ENCODE peak calls at places on chromosomes 11 and 22, in eight cellular contexts. U is Kasumi-1, E is AG09309, Q is anterior cingulate cortex, O is HEK293T, R is NCI-H187, I is frontal cortex, G is naive B cell. V is an unnamed sample.

GRCh38 chr22:27510024-27510423 is 291.5 kb downstream of the MN1 start:
- DNase-seq in R (no peak), Q (no peak), O (no peak), E (no peak), U (no peak), G (no peak), I (no peak), V (no peak)

GRCh38 chr11:106101797-106102196 is 24.3 kb downstream of the AASDHPPT start:
- DNase-seq in U (no peak), O (no peak), E (no peak), Q (no peak), I (no peak), R (no peak), G (no peak), V (no peak)

GRCh38 chr11:87926250-87926970 is 248.8 kb downstream of the RAB38 start:
- DNase-seq in E (peak), O (no peak), G (no peak), Q (no peak), I (no peak), U (no peak), R (no peak), V (peak)

GRCh38 chr11:129591527-129591926 is 215.9 kb downstream of the BARX2 start:
- DNase-seq in R (no peak), E (no peak), Q (no peak), O (no peak), I (no peak), U (no peak), G (no peak), V (no peak)

GRCh38 chr11:61480936-61481335 is 27.6 kb upstream of the LRRC10B start:
- DNase-seq in I (no peak), Q (no peak), E (no peak), O (peak), G (no peak), U (no peak), R (peak), V (no peak)

GRCh38 chr11:19938051-19938856 is 222.0 kb downstream of the DBX1 start:
- DNase-seq in R (no peak), E (no peak), I (no peak), G (peak), U (peak), Q (no peak), O (peak), V (peak)

GRCh38 chr22:28896611-28897010 is 13.2 kb downstream of the ZNRF3 start:
- DNase-seq in O (no peak), G (peak), E (no peak), Q (no peak), U (peak), R (no peak), I (no peak), V (no peak)

GRCh38 chr22:39805117-39805516 is 88.4 kb downstream of the ENTHD1 start:
- DNase-seq in G (no peak), O (no peak), R (no peak), Q (no peak), E (no peak), I (no peak), U (no peak), V (no peak)

GRCh38 chr22:21697866-21698265 is 32.1 kb downstream of the PPIL2 start:
- DNase-seq in O (no peak), I (no peak), Q (no peak), E (no peak), R (no peak), G (no peak), U (no peak), V (no peak)

GRCh38 chr22:50136431-50137047 is 34.0 kb upstream of the PANX2 start:
- DNase-seq in G (no peak), I (no peak), Q (no peak), U (no peak), E (no peak), O (no peak), R (no peak), V (no peak)

GRCh38 chr11:32395127-32395526 is 40.2 kb downstream of the WT1 start:
- DNase-seq in Q (no peak), U (no peak), G (no peak), E (no peak), I (no peak), O (no peak), R (no peak), V (no peak)

GRCh38 chr22:50473088-50473487 is 1.7 kb downstream of the SBF1 start:
- DNase-seq in O (peak), I (no peak), Q (no peak), E (no peak), U (peak), G (peak), R (no peak), V (peak)

GRCh38 chr11:131951146-131951545 is 580.7 kb downstream of the NTM start:
- DNase-seq in G (no peak), E (no peak), I (no peak), Q (no peak), O (no peak), U (no peak), R (no peak), V (no peak)

GRCh38 chr22:48845356-48845936 is 982.2 kb downstream of the BRD1 start:
- DNase-seq in U (no peak), Q (no peak), I (no peak), G (no peak), E (no peak), O (no peak), R (no peak), V (no peak)

GRCh38 chr22:49077586-49077985 is 750.1 kb downstream of the BRD1 start:
- DNase-seq in O (no peak), U (no peak), Q (no peak), G (no peak), R (no peak), I (no peak), E (no peak), V (no peak)

GRCh38 chr11:108551653-108552462 is 41.7 kb downstream of the EXPH5 start:
- DNase-seq in G (no peak), O (peak), I (no peak), U (no peak), R (no peak), Q (no peak), E (no peak), V (peak)

GRCh38 chr11:65430406-65431217 is 8.0 kb downstream of the NEAT1 start:
- DNase-seq in G (no peak), O (no peak), R (no peak), Q (no peak), E (peak), I (no peak), U (no peak), V (no peak)

GRCh38 chr11:58787903-58788302 is 56.2 kb upstream of the GLYAT start:
- DNase-seq in U (no peak), E (no peak), G (no peak), I (no peak), Q (no peak), O (no peak), R (no peak), V (no peak)

GRCh38 chr11:93569496-93569895 is 26.3 kb upstream of the SMCO4 start:
- DNase-seq in Q (no peak), I (no peak), O (no peak), E (no peak), R (no peak), G (no peak), U (no peak), V (no peak)

GRCh38 chr11:66069715-66070603 is at the start of gene PACS1:
- DNase-seq in U (peak), G (peak), R (no peak), Q (peak), I (peak), O (peak), E (peak), V (no peak)

GRCh38 chr11:77431813-77432212 is 42.1 kb downstream of the PAK1 start:
- DNase-seq in U (no peak), R (no peak), E (no peak), I (no peak), O (no peak), Q (no peak), G (no peak), V (no peak)

GRCh38 chr11:68343761-68344256 is 31.4 kb downstream of the LRP5 start:
- DNase-seq in E (no peak), I (no peak), Q (no peak), O (no peak), R (no peak), U (no peak), G (peak), V (no peak)

GRCh38 chr11:72589802-72590761 is 84.1 kb downstream of the PDE2A start:
- DNase-seq in O (peak), R (no peak), Q (no peak), E (no peak), I (no peak), G (peak), U (peak), V (no peak)

GRCh38 chr11:8361664-8362210 is 98.1 kb upstream of the LMO1 start:
- DNase-seq in I (no peak), O (no peak), Q (no peak), U (no peak), E (no peak), R (no peak), G (no peak), V (no peak)

GRCh38 chr11:12668166-12668565 is 6.1 kb upstream of the TEAD1 start:
- DNase-seq in I (no peak), O (no peak), R (no peak), U (no peak), E (no peak), Q (no peak), G (no peak), V (no peak)

V was measured in HCT116.